ENCODE peak calls at places on chromosomes 3 and 15, in five cellular contexts. Q is left colon, J is NCI-H460, R is GM12891, U is nephron progenitor cell. E is an unnamed sample.

GRCh38 chr3:133476971-133477375 is 77.1 kb downstream of the BFSP2 start:
- DNase-seq in Q (no peak), J (no peak), R (no peak), U (peak; percentile 39), E (no peak)

GRCh38 chr15:58015565-58015964 is 49.9 kb downstream of the ALDH1A2 start:
- DNase-seq in Q (no peak), J (no peak), R (no peak), U (no peak), E (no peak)

GRCh38 chr3:172856766-172857742 is 106.5 kb downstream of the ECT2 start:
- DNase-seq in Q (no peak), J (no peak), R (no peak), U (no peak), E (peak; percentile 72)

GRCh38 chr3:169624533-169624972 is 39.0 kb downstream of the MECOM start:
- DNase-seq in Q (no peak), J (no peak), R (no peak), U (no peak), E (no peak)

GRCh38 chr3:16106050-16106449 is 68.4 kb upstream of the GALNT15 start:
- DNase-seq in Q (no peak), J (no peak), R (no peak), U (no peak), E (no peak)

GRCh38 chr3:105352976-105353375 is 13.7 kb upstream of the ALCAM start:
- DNase-seq in Q (no peak), J (no peak), R (no peak), U (no peak), E (no peak)

GRCh38 chr3:60708191-60708975 is 542.9 kb downstream of the FHIT start:
- DNase-seq in Q (no peak), J (no peak), R (no peak), U (no peak), E (no peak)

GRCh38 chr15:38620851-38621594 is 56.4 kb upstream of the RASGRP1 start:
- DNase-seq in Q (no peak), J (no peak), R (no peak), U (no peak), E (no peak)

GRCh38 chr3:48661501-48662139 is 1.1 kb downstream of the CELSR3 start:
- DNase-seq in Q (peak; percentile 71), J (peak; percentile 33), R (peak; percentile 83), U (peak; percentile 94), E (no peak)

GRCh38 chr15:68492855-68493254 is 60.9 kb upstream of the ITGA11 start:
- DNase-seq in Q (no peak), J (no peak), R (no peak), U (no peak), E (no peak)

GRCh38 chr3:189195302-189195701 is 23.5 kb downstream of the TPRG1 start:
- DNase-seq in Q (no peak), J (no peak), R (no peak), U (no peak), E (no peak)

GRCh38 chr15:73338058-73338457 is 30.7 kb downstream of the HCN4 start:
- DNase-seq in Q (no peak), J (no peak), R (no peak), U (no peak), E (no peak)

GRCh38 chr3:179969525-179969924 is 67.2 kb downstream of the PEX5L start:
- DNase-seq in Q (no peak), J (peak; percentile 36), R (no peak), U (no peak), E (peak; percentile 34)

E was measured in LoVo.